ENCODE peak calls at places on chromosomes 3 and 15, in five cellular contexts. P is lung; S is heart right ventricle; J is Peyer's patch; W is CD8-positive, alpha-beta memory T cell. F is an unnamed sample. For H3K4me1, the result is how much of the 10 kb centered on the place peaks cover.

GRCh38 chr15:85587707-85588441 is 206.9 kb downstream of the KLHL25 start:
- DNase-seq in P (no peak), S (no peak), J (no peak), W (no peak), F (no peak)

GRCh38 chr15:58115692-58116091 is 22.5 kb upstream of the AQP9 start:
- DNase-seq in P (no peak), S (no peak), J (no peak), W (no peak), F (peak)

GRCh38 chr15:78389356-78389755 is 48.7 kb upstream of the IREB2 start:
- DNase-seq in P (no peak), S (no peak), J (no peak), W (no peak), F (no peak)

GRCh38 chr3:131694351-131694750 is 191.6 kb upstream of the MRPL3 start:
- DNase-seq in P (no peak), S (no peak), J (no peak), W (no peak), F (no peak)

GRCh38 chr3:94617312-94617711 is 554.5 kb downstream of the NSUN3 start:
- DNase-seq in P (no peak), S (no peak), J (no peak), W (no peak), F (no peak)

GRCh38 chr15:97745481-97746071 is 214.9 kb upstream of the ARRDC4 start:
- DNase-seq in P (no peak), S (no peak), J (no peak), W (no peak), F (peak)

GRCh38 chr3:99923873-99924272 is 106.2 kb downstream of the CMSS1 start:
- DNase-seq in P (no peak), S (no peak), J (no peak), W (no peak), F (no peak)

GRCh38 chr15:50353251-50353998 is 1.6 kb downstream of the GABPB1 start:
- DNase-seq in P (no peak), S (no peak), J (no peak), W (no peak), F (no peak)

GRCh38 chr15:85142324-85142723 is 160.7 kb downstream of the PDE8A start:
- DNase-seq in P (no peak), S (no peak), J (no peak), W (no peak), F (no peak)

GRCh38 chr3:161108840-161109239 is 3.7 kb upstream of the B3GALNT1 start:
- DNase-seq in P (no peak), S (no peak), J (no peak), W (no peak), F (no peak)

GRCh38 chr3:71581451-71581980 is 2.0 kb downstream of the FOXP1 start:
- DNase-seq in P (peak), S (peak), J (peak), W (peak), F (peak)

GRCh38 chr3:42871592-42872196 is 4.0 kb downstream of the CYP8B1 start:
- DNase-seq in P (no peak), S (peak), J (no peak), W (no peak), F (no peak)

GRCh38 chr3:1087066-1087555 is 5.7 kb upstream of the CNTN6 start:
- DNase-seq in P (peak), S (no peak), J (no peak), W (no peak), F (peak)

GRCh38 chr15:73744293-73744692 is 8.9 kb downstream of the INSYN1 start:
- DNase-seq in P (no peak), S (no peak), J (no peak), W (no peak), F (no peak)

GRCh38 chr15:96264801-96265515 is 65.5 kb upstream of the NR2F2 start:
- DNase-seq in P (no peak), S (no peak), J (no peak), W (no peak), F (peak)

GRCh38 chr15:80492874-80493273 is 88.7 kb downstream of the ARNT2 start:
- DNase-seq in P (no peak), S (no peak), J (no peak), W (no peak), F (no peak)

GRCh38 chr15:92907229-92907628 is 7.1 kb downstream of the CHD2 start:
- DNase-seq in P (no peak), S (no peak), J (no peak), W (no peak), F (no peak)
- H3K4me3 ChIP-seq in P (no peak), S (peak), J (peak), W (peak), F (no peak)

GRCh38 chr3:179015551-179016020 is 56.0 kb downstream of the ZMAT3 start:
- DNase-seq in P (peak), S (no peak), J (peak), W (peak), F (peak)

GRCh38 chr3:179021119-179021903 is 50.3 kb downstream of the ZMAT3 start:
- DNase-seq in P (no peak), S (no peak), J (no peak), W (no peak), F (no peak)

GRCh38 chr3:179020112-179020511 is 51.5 kb downstream of the ZMAT3 start:
- DNase-seq in P (no peak), S (no peak), J (no peak), W (no peak), F (no peak)

GRCh38 chr3:179018808-179019207 is 52.8 kb downstream of the ZMAT3 start:
- DNase-seq in P (no peak), S (no peak), J (no peak), W (no peak), F (no peak)

GRCh38 chr3:179016979-179017670 is 54.5 kb downstream of the ZMAT3 start:
- DNase-seq in P (no peak), S (no peak), J (peak), W (no peak), F (no peak)
- H3K27ac ChIP-seq in P (no peak), S (no peak), J (no peak), W (no peak), F (no peak)

DNA sequence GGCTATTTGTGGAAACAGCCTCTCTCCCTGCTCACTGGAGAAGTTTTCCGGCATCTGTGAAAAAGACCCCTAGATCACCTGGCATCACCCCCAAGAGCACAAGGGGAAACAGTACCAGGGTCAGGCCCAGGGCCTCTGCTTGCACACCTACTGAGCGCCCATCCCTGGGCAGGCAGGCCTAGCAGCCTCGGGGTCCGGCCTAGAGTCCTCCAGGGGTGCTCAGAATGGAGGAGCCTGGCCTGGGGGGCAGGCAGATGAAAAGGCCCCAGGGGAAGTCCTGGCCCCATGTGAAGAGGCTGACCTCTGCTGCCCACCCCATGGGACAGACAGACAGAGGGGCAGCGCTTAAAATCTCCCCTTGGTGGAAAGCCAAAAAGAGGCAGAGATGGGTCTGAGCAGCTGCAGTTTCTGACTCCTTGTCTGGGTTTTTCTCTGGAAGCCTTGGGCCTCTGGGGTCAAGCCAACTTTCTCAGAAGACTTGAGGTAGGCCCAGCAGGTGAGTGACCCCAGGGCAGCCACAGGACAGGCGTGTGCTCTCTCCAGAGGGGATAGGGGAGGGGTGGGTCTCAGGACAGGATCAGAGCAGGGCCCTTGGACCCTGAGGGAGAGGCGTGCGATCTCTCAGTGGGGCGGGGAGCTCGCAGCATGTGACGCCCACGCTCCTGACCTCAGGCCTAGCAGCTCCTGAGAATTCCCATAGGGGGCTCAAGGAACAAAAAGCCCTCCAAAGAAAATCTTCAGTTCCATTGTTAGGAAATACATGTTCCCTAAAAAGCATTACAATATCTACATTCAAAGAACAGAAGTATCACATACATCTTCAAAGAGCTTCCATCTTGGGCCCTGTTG is 34.5 kb upstream of the DUSP7 start:
- DNase-seq in P (no peak), S (no peak), J (no peak), W (no peak), F (peak)
- H3K4me1 ChIP-seq in P (under half), S (half or more), J (under half), W (under half), F (half or more)

DNA sequence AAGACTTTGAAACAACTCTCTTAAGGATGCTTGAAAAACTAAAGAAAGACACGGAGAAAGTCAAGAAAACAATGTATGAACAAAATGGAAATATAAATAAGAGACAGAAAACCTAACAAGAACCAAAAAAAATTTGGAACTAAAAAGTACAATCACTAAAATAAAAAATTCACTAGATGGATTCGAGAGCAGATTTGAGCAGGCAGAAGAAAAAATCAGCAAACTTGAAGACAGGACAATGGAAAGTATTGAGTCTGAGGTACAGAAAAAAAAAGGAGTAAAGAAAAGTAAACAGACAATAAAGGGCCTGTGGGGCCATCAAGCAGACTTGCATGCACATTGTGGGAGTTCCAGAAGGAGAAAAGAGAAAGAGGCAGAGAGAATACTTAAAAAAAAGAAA is 13.4 kb upstream of the CDAN1 start:
- DNase-seq in P (no peak), S (no peak), J (no peak), W (no peak), F (no peak)
- H3K4me3 ChIP-seq in P (no peak), S (no peak), J (no peak), W (no peak), F (no peak)

DNA sequence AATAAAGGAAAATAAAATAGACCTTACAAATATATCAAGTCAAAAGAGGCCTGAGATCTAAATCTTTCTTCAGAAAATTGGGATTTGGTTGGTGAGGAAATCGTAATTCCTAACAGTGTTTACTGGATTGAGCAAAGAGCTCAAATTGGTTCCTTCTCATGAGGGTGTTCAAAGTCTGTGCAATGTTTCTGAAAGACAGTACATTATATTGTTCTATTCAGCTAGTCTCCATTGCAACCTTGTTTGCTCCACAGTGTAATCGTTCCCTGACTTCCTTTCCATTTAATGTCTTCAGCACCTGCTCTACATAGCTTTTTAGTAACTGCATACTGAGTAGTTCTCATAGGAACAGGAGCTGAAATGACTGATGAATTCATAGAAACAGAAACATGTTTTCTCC is 326.8 kb downstream of the SUCLG2 start:
- DNase-seq in P (no peak), S (no peak), J (no peak), W (no peak), F (no peak)
- H3K27ac ChIP-seq in P (no peak), S (no peak), J (no peak), W (no peak), F (no peak)

GRCh38 chr15:60396560-60396963 is 1.2 kb downstream of the ANXA2 start:
- DNase-seq in P (no peak), S (no peak), J (no peak), W (no peak), F (no peak)

GRCh38 chr15:60392986-60393811 is 4.6 kb downstream of the ANXA2 start:
- DNase-seq in P (peak), S (no peak), J (no peak), W (no peak), F (peak)

GRCh38 chr15:60396100-60396499 is 1.7 kb downstream of the ANXA2 start:
- DNase-seq in P (peak), S (no peak), J (no peak), W (no peak), F (no peak)

GRCh38 chr15:60396964-60397771 is 618 bp downstream of the ANXA2 start:
- DNase-seq in P (peak), S (peak), J (peak), W (peak), F (peak)

GRCh38 chr15:60395276-60396011 is 2.3 kb downstream of the ANXA2 start:
- DNase-seq in P (no peak), S (no peak), J (no peak), W (no peak), F (no peak)
- H3K4me1 ChIP-seq in P (under half), S (half or more), J (under half), W (under half), F (half or more)

GRCh38 chr3:168095611-168096209 is at the start of gene GOLIM4:
- DNase-seq in P (peak), S (peak), J (peak), W (peak), F (peak)

GRCh38 chr3:168093790-168094189 is 1.9 kb downstream of the GOLIM4 start:
- DNase-seq in P (no peak), S (no peak), J (no peak), W (no peak), F (no peak)

GRCh38 chr3:168096210-168096795 is 579 bp upstream of the GOLIM4 start:
- DNase-seq in P (peak), S (peak), J (peak), W (peak), F (peak)

GRCh38 chr3:168094580-168094876 is 1.2 kb downstream of the GOLIM4 start:
- DNase-seq in P (peak), S (peak), J (no peak), W (peak), F (peak)

DNA sequence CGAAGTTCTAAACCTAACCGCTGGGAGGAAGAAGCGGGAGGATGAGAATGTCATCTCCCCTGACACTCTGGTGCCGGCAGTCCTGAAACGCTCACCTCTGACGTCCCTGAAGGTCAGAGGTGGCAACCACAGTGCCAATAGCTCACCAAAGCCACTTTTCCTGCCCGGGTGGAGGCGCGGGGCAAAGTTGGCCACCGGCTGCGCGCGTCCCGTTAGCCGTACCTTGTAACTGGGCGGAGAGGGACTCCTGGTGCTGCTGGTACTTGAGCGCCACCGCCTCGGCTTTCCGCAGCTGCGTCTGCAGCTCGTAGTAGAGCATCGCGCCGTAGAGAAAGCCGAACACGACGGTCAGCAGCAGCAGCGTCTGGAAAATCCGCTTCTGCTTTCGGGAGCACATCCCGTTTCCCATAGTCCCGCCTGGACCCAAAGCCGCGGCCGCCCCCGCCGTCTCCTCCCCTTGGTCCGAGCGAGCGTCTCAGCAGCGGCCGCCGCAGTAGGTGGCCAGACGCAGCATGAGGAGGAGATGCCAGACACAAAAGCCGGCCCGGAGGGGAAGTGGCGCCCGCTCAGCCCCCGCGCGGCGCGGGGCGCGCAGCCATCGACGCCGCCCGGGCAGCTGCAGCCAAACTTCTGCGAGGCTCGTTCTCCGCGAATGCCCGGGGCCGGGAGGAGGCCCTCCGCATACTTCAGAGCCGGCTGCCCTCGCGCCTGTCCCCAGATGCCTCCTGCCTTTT is 680 bp downstream of the GOLIM4 start:
- DNase-seq in P (peak), S (peak), J (peak), W (peak), F (no peak)
- H3K4me3 ChIP-seq in P (peak), S (peak), J (peak), W (peak), F (peak)